ENCODE peak calls at places on chromosomes 2 and 18, in four cellular contexts. U is HepG2, H is K562, K is GM12878. Y is an unnamed sample. For H3K4me1, the result is how much of the 10 kb centered on the place peaks cover.

GRCh38 chr2:130337735-130338325 is 4.9 kb upstream of the IMP4 start:
- DNase-seq in H (peak), U (no peak), K (no peak), Y (no peak)

GRCh38 chr2:40049782-40050181 is 270.7 kb upstream of the THUMPD2 start:
- DNase-seq in K (no peak), H (no peak), U (no peak), Y (no peak)

GRCh38 chr2:127100261-127101047 is 6.5 kb downstream of the BIN1 start:
- DNase-seq in U (peak), K (no peak), H (no peak), Y (no peak)

GRCh38 chr2:41926614-41927580 is 120.9 kb upstream of the PKDCC start:
- DNase-seq in H (no peak), K (no peak), U (no peak), Y (no peak)

GRCh38 chr2:189267491-189267890 is 87.9 kb upstream of the COL5A2 start:
- DNase-seq in K (no peak), U (no peak), H (no peak), Y (no peak)

GRCh38 chr2:71457123-71457958 is 4.0 kb downstream of the DYSF start:
- DNase-seq in H (peak), K (no peak), U (no peak), Y (no peak)

GRCh38 chr18:45325791-45326190 is 289.5 kb upstream of the SLC14A2 start:
- DNase-seq in K (no peak), H (no peak), U (no peak), Y (no peak)

GRCh38 chr18:23226386-23226785 is 91.1 kb downstream of the CABLES1 start:
- DNase-seq in U (no peak), H (no peak), K (no peak), Y (no peak)

GRCh38 chr2:45849491-45850283 is 198.2 kb downstream of the PRKCE start:
- DNase-seq in K (no peak), U (no peak), H (no peak), Y (no peak)

GRCh38 chr2:139214806-139215205 is 434.6 kb upstream of the NXPH2 start:
- DNase-seq in U (no peak), H (no peak), K (no peak), Y (no peak)

GRCh38 chr18:75207298-75208054 is 1.5 kb downstream of the PTGR3 start:
- DNase-seq in H (no peak), K (no peak), U (peak), Y (no peak)

DNA sequence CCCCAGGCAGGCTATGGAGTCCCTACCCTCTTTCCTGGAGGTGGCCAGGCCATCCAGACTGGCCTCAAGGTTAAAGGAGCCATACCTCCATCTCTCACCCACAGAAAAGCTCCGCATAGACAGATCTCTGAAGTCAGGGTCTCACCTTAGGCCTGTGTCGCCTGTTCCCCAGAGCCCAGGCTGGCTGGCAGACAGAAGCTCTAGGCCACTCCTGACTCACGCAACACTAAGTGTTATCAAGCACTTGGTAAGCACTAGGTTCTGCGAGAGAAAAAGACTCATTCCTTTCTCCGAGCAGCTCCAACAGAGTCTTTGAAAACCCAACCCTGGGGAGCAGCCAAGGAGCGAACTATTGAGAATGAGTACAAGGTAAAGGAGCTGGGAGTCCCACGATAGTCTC is 6.1 kb downstream of the SMAD7 start:
- DNase-seq in U (no peak), K (no peak), H (no peak), Y (no peak)
- TF ChIP-seq SRF in U (no peak), K (no peak), H (no peak), Y (no peak)

DNA sequence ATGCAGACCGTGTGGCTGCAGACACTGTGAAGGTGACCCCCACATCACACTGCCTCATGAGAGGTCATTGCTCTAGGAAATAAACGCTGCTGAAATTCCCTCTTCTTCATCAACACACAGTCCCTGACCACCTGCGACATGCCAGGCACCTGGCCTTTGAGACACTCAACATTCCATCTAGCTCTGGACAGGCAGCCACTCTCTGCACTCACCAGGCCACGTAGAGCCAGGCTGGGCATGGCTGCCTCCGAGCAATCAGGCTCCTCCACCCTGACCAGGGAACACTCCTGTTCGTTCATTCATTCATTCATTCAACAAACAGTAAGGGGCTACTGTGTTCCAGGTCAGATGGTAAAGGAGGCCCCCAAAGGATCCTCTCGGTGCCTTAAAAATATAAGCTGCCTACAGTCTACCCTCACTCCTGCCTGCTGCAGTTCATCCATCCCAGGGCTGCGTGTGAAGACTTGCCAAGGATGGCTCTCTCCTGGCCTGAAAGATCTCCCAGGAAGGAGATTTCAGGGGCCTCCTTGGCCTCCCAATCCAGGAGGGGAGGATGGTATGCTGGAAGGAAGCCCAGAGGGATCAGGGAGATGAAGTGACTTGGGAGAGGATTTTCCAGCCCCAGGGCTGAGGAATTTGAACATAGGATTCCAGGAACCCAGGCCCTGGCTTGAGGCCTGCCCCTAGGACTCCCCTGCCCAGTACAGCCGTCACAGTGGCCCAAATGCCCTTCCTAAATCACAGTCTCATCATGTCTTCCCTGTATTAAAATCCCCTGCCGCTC is 66.7 kb downstream of the TNS1 start:
- DNase-seq in K (no peak), U (no peak), H (no peak), Y (no peak)
- TF ChIP-seq EP300 in K (no peak), U (no peak), H (no peak), Y (no peak)

DNA sequence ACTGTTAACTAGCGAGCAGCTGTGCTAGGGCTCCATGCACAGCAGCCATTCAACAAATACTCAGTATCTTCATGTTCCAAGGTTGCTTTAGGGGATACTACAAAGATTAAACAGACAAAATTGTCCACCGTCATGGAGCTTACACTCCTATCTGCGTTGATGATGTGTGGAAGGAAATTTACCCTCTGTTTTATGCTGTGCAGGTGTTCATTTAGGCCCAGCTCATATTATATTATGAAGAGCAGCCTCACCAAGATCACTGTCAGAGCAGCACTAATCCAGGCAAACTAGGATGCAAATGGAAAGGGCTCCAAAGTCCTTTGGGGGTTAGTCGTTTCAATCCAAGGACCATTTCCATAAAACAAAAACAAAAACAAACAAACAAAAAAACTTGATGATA is 13.4 kb upstream of the WIPF1 start:
- DNase-seq in U (no peak), K (no peak), H (no peak), Y (no peak)
- H3K4me1 ChIP-seq in U (under half), K (half or more), H (under half), Y (under half)

GRCh38 chr2:190535119-190535439 is 557 bp upstream of the NEMP2 start:
- DNase-seq in H (no peak), K (no peak), U (no peak), Y (no peak)

GRCh38 chr2:190532581-190532980 is 1.9 kb downstream of the NEMP2 start:
- DNase-seq in H (no peak), U (no peak), K (no peak), Y (no peak)

GRCh38 chr2:190533175-190533967 is 1.2 kb downstream of the NEMP2 start:
- DNase-seq in H (no peak), U (no peak), K (no peak), Y (no peak)

GRCh38 chr2:190534310-190535118 is at the start of gene NEMP2:
- DNase-seq in K (no peak), H (peak), U (peak), Y (peak)

GRCh38 chr2:190533968-190534309 is 583 bp downstream of the NEMP2 start:
- DNase-seq in H (peak), U (peak), K (no peak), Y (no peak)
- TF ChIP-seq SRF in H (no peak), U (no peak), K (no peak), Y (no peak)

GRCh38 chr2:226655871-226656270 is 143.7 kb downstream of the IRS1 start:
- DNase-seq in H (no peak), U (no peak), K (no peak), Y (no peak)

GRCh38 chr2:226649201-226649600 is 150.4 kb downstream of the IRS1 start:
- DNase-seq in H (no peak), U (no peak), K (no peak), Y (no peak)

GRCh38 chr2:226649871-226650660 is 149.6 kb downstream of the IRS1 start:
- DNase-seq in U (peak), H (no peak), K (peak), Y (peak)

GRCh38 chr2:226652983-226653765 is 146.4 kb downstream of the IRS1 start:
- DNase-seq in K (no peak), U (no peak), H (no peak), Y (no peak)

DNA sequence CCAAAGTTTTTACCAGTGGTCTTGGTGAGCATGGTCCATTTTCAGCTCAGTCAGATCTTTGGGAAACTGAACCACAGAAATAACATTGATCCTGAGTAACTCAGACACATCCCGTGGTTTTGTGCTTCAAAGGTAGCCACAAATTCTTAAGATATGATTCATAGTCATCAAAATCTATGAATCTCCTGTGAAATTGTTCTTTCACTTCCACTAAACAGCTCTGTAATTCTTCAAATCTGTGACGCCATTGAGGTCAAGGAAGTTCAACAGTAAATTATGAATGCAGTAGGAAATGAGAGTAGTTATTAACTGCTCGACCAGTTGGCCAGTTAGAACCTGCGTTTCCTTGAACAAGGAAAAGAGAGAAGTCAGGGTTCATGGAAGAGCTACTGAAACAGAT is 147.2 kb downstream of the IRS1 start:
- DNase-seq in H (no peak), U (no peak), K (no peak), Y (no peak)
- TF ChIP-seq EP300 in H (no peak), U (no peak), K (peak), Y (no peak)

DNA sequence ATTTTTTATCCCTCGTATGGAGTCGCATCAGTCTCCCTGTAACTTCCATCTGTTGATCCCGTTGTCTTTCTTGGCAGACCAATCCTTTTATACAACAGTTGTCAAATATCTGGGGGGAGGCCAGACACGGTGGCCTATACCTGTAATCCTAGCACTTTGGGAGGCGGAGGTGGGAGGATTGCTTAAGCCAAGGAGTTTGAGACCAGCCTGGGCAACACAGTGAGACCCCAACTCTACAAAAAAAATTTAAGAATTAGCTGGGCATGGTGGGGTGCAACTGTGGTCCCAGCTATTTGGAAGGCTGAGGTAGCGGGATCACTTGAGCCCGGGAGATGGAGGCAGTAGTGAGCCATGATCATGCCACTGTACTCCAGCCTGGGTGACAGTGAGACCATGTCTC is 2.0 kb downstream of the XRCC5 start:
- DNase-seq in U (no peak), K (no peak), H (no peak), Y (no peak)
- H3K4me1 ChIP-seq in U (half or more), K (under half), H (under half), Y (under half)

GRCh38 chr2:121530563-121531334 is at the start of gene RNU4ATAC:
- DNase-seq in K (peak), H (peak), U (peak), Y (peak)
- TF ChIP-seq SRF in K (no peak), H (peak), U (peak), Y (peak)

GRCh38 chr2:74003494-74004211 is 18.9 kb downstream of the TET3 start:
- DNase-seq in H (peak), U (no peak), K (no peak), Y (no peak)

GRCh38 chr2:74001121-74001520 is 16.4 kb downstream of the TET3 start:
- DNase-seq in K (no peak), H (no peak), U (no peak), Y (no peak)

GRCh38 chr2:74001781-74002514 is 17.2 kb downstream of the TET3 start:
- DNase-seq in H (no peak), K (no peak), U (no peak), Y (no peak)

GRCh38 chr2:74004212-74005182 is 19.8 kb downstream of the TET3 start:
- DNase-seq in K (no peak), H (no peak), U (no peak), Y (no peak)

DNA sequence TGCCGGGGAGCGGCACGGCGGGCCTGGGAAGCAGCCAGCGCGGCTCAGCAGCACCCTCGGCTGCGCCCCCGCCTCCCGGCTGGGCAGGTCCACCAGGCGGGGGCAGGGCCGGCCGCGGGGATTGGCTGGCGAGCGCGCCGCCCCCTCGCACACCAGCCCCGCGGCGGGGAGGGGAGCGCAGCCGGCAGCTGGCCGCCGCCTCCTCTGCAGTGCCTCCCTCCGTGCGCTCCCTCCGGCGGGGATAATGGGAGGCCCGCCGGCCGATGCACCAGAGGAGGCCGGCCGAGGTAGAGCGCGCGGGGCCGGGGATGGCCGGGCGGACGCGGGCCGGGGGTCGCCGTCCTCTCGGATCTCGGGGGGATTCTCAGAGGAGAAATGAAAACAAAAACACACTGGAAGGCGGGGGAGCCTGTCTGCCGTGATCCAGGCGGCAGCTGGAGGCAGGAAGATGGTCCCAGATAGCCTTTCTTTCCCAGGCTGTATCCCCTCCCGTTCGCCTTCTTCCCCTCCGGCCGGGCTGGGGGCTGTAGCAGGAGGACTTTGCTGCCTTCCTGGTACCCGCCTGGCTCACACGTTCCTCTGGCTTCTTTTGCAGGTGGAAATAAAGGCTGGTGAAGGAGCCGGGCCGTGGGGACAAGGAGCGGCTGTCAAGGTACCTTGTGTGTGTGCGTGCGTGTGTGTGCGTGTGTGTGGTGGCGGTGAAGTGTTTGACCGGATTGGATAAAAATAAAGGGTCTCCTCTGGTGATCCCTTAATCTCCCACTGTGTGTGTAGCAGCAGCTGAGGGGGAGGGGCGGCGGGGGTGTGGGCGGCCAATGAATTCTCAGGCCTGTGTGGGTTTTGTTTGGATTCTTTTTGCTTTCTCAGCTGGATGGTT is 18.0 kb downstream of the TET3 start:
- DNase-seq in H (peak), K (no peak), U (peak), Y (peak)
- TF ChIP-seq EP300 in H (no peak), K (no peak), U (no peak), Y (no peak)

DNA sequence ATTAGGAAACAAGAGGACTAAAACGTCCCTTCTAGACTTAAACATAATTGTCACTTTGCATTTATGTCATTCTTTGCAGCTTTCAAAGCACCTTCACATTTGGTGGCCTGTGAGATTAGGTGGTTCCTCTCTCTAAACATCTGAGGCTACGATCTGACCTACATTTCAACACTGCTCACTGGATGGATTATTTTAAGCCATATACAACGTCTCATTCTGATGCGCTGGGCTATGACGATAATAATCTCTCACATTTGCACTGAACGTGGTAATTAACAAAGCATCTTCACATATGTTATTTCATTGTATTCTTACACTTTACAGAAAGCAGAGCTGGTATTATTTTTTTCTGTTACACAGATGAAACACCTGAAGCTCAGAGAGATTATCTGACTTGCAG is 36.5 kb downstream of the DNMT3A start:
- DNase-seq in K (no peak), U (no peak), H (no peak), Y (no peak)
- H3K4me1 ChIP-seq in K (under half), U (under half), H (under half), Y (under half)